ENCODE peak calls at places on chromosomes 11 and 22, in ten cellular contexts. J is stimulated activated naive B cell treated with anti-CD40 and anti-IgM and Interleukin-4, amounts not matched to agents 10 μg/mL and 1 μg/mL and 100 μg/mL, for 72 hours; V is stimulated activated CD8-positive, alpha-beta memory T cell treated with anti-CD3 and anti-CD28 coated beads, Interleukin-4, amount 100 ng/mL, for 1 hour; A is left cardiac atrium; C is pancreas; O is COR-L47; Z is Calu3; B is NCI-H146; K is lung; S is Peyer's patch. L is an unnamed sample.

GRCh38 chr11:130213143-130213978 is 53.8 kb downstream of the ST14 start:
- DNase-seq in V (peak; percentile 46), B (peak; percentile 21), C (peak; percentile 70), Z (peak; percentile 68), J (peak; percentile 56), S (peak; percentile 63), K (peak; percentile 61), A (peak; percentile 69), O (peak; percentile 35), L (no peak)

GRCh38 chr22:24563246-24563645 is 7.4 kb downstream of the SNRPD3 start:
- DNase-seq in A (no peak), Z (no peak), B (no peak), O (no peak), V (no peak), K (no peak), S (no peak), J (no peak), C (no peak), L (no peak)

GRCh38 chr22:31154975-31155374 is 5.0 kb upstream of the RNF185 start:
- DNase-seq in S (no peak), Z (no peak), A (no peak), O (no peak), B (no peak), C (no peak), V (no peak), K (no peak), J (no peak), L (no peak)

GRCh38 chr11:118622376-118623290 is 15.2 kb downstream of the PHLDB1 start:
- DNase-seq in V (no peak), S (no peak), O (peak; percentile 75), Z (peak; percentile 55), J (no peak), B (peak; percentile 90), A (peak; percentile 74), C (peak; percentile 45), K (peak; percentile 72), L (no peak)

GRCh38 chr11:15941206-15941770 is 415.1 kb downstream of the SOX6 start:
- DNase-seq in V (no peak), B (no peak), C (peak; percentile 34), O (no peak), Z (no peak), S (no peak), K (no peak), J (no peak), A (no peak), L (peak; percentile 30)

GRCh38 chr22:33919591-33920501 is at the start of gene LARGE1:
- DNase-seq in C (peak; percentile 65), A (peak; percentile 59), V (no peak), S (peak; percentile 41), O (no peak), Z (peak; percentile 15), J (peak; percentile 55), B (peak; percentile 35), K (peak; percentile 46), L (peak; percentile 15)

GRCh38 chr22:36781656-36782627 is 6.0 kb upstream of the IFT27 start:
- DNase-seq in C (peak; percentile 82), B (no peak), J (peak; percentile 93), Z (peak; percentile 89), V (peak; percentile 79), A (peak; percentile 82), K (peak; percentile 85), S (peak; percentile 80), O (peak; percentile 37), L (peak; percentile 62)

GRCh38 chr11:13335319-13335718 is 57.7 kb downstream of the BMAL1 start:
- DNase-seq in C (peak; percentile 53), J (peak; percentile 49), V (peak; percentile 30), S (peak; percentile 70), B (peak; percentile 38), A (peak; percentile 55), O (peak; percentile 66), Z (peak; percentile 73), K (peak; percentile 67), L (peak; percentile 82)

GRCh38 chr11:47393163-47394049 is 15.0 kb upstream of the SLC39A13 start:
- DNase-seq in B (no peak), A (peak; percentile 49), Z (no peak), C (no peak), K (no peak), O (no peak), V (no peak), J (no peak), S (peak; percentile 42), L (no peak)

GRCh38 chr11:101446238-101446637 is 137.6 kb downstream of the TRPC6 start:
- DNase-seq in K (no peak), A (no peak), C (no peak), Z (no peak), S (no peak), V (no peak), J (no peak), B (no peak), O (no peak), L (no peak)

GRCh38 chr11:95917188-95918036 is 6.5 kb downstream of the MTMR2 start:
- DNase-seq in O (peak; percentile 94), C (no peak), J (no peak), K (no peak), V (no peak), Z (no peak), A (no peak), B (peak; percentile 94), S (no peak), L (no peak)

GRCh38 chr11:61336171-61336935 is 3.3 kb downstream of the TKFC start:
- DNase-seq in C (peak; percentile 85), J (peak; percentile 77), V (peak; percentile 49), A (peak; percentile 83), S (peak; percentile 83), B (peak; percentile 78), O (peak; percentile 80), Z (peak; percentile 90), K (peak; percentile 80), L (peak; percentile 64)

GRCh38 chr22:19535001-19535400 is 10.8 kb upstream of the CLDN5 start:
- DNase-seq in Z (no peak), S (no peak), C (no peak), O (no peak), B (no peak), V (no peak), K (no peak), A (no peak), J (no peak), L (no peak)

GRCh38 chr11:134393638-134394037 is 18.4 kb downstream of the B3GAT1 start:
- DNase-seq in V (no peak), S (no peak), O (no peak), Z (peak; percentile 46), B (peak; percentile 38), K (no peak), C (peak; percentile 18), A (no peak), J (no peak), L (no peak)

GRCh38 chr11:71080239-71081097 is 171.9 kb downstream of the SHANK2 start:
- DNase-seq in J (peak; percentile 62), B (peak; percentile 92), S (no peak), K (peak; percentile 63), Z (peak; percentile 59), V (no peak), A (peak; percentile 53), O (peak; percentile 92), C (peak; percentile 55), L (peak; percentile 78)

GRCh38 chr11:33828604-33829429 is 54.5 kb upstream of the FBXO3 start:
- DNase-seq in C (no peak), V (no peak), K (no peak), A (no peak), J (no peak), O (no peak), Z (peak; percentile 12), S (no peak), B (no peak), L (no peak)

GRCh38 chr11:1632053-1632714 is 2.6 kb downstream of the KRTAP5-5 start:
- DNase-seq in O (no peak), A (no peak), K (no peak), Z (no peak), V (no peak), C (peak; percentile 76), S (no peak), J (no peak), B (peak; percentile 13), L (no peak)

GRCh38 chr11:109867784-109868183 is 225.4 kb upstream of the ZC3H12C start:
- DNase-seq in O (no peak), S (no peak), B (no peak), C (no peak), K (no peak), J (no peak), V (no peak), Z (no peak), A (no peak), L (no peak)

GRCh38 chr22:39474351-39474991 is 17.7 kb downstream of the MGAT3 start:
- DNase-seq in J (no peak), A (no peak), K (no peak), B (no peak), O (no peak), C (no peak), V (no peak), S (no peak), Z (peak; percentile 22), L (no peak)

GRCh38 chr11:126194121-126194543 is 17.3 kb downstream of the RPUSD4 start:
- DNase-seq in S (no peak), C (no peak), B (peak; percentile 25), A (no peak), V (no peak), J (no peak), K (no peak), Z (peak; percentile 37), O (no peak), L (no peak)

GRCh38 chr22:30212363-30212995 is 34.1 kb downstream of the LIF start:
- DNase-seq in S (no peak), A (peak; percentile 76), Z (peak; percentile 93), B (peak; percentile 45), O (no peak), C (peak; percentile 78), J (no peak), V (no peak), K (peak; percentile 89), L (peak; percentile 46)

GRCh38 chr11:45007011-45007410 is 56.3 kb upstream of the TP53I11 start:
- DNase-seq in S (no peak), Z (no peak), B (no peak), J (no peak), C (no peak), A (no peak), V (no peak), K (no peak), O (no peak), L (no peak)

GRCh38 chr11:72751293-72752087 is 718 bp downstream of the ARAP1 start:
- DNase-seq in J (no peak), V (no peak), C (no peak), B (peak; percentile 30), S (no peak), A (no peak), Z (no peak), O (no peak), K (peak; percentile 80), L (no peak)

GRCh38 chr11:35166369-35167360 is 27.7 kb downstream of the CD44 start:
- DNase-seq in S (no peak), B (no peak), J (no peak), O (no peak), K (no peak), Z (peak; percentile 85), V (no peak), A (peak; percentile 29), C (no peak), L (no peak)

L was measured in tibial nerve.